ENCODE peak calls at places on chromosomes 6 and 20, in seven cellular contexts. W is HepG2, Z is heart right ventricle, V is GM20000, J is left lung, C is nephron progenitor cell, Y is GM23338. H is an unnamed sample.

GRCh38 chr20:47011984-47012383 is 117.3 kb downstream of the EYA2 start:
- DNase-seq in J (no peak), Z (no peak), W (no peak), V (no peak), C (no peak), Y (no peak), H (no peak)

GRCh38 chr6:39926668-39927067 is 7.6 kb downstream of the MOCS1 start:
- DNase-seq in Z (no peak), C (no peak), W (no peak), V (no peak), J (no peak), Y (no peak), H (no peak)

GRCh38 chr6:158047120-158047518 is 65.5 kb downstream of the SYNJ2 start:
- DNase-seq in C (no peak), V (no peak), W (no peak), Y (no peak), J (no peak), Z (no peak), H (no peak)

GRCh38 chr6:147161974-147162495 is 42.2 kb upstream of the STXBP5 start:
- DNase-seq in Y (no peak), W (no peak), V (no peak), C (no peak), J (no peak), Z (no peak), H (no peak)

GRCh38 chr6:135419162-135419561 is 78.4 kb downstream of the AHI1 start:
- DNase-seq in V (no peak), Y (no peak), W (no peak), J (no peak), Z (no peak), C (no peak), H (no peak)

GRCh38 chr6:109349419-109349987 is 32.8 kb downstream of the CD164 start:
- DNase-seq in V (no peak), Z (peak), W (peak), Y (no peak), J (no peak), C (no peak), H (no peak)

GRCh38 chr20:7366189-7366588 is 574.1 kb downstream of the HAO1 start:
- DNase-seq in Y (no peak), C (no peak), W (no peak), V (no peak), Z (no peak), J (no peak), H (no peak)

GRCh38 chr6:40689181-40689580 is 102.0 kb upstream of the LRFN2 start:
- DNase-seq in V (no peak), Y (no peak), C (no peak), Z (no peak), J (no peak), W (no peak), H (no peak)

GRCh38 chr20:44104807-44105517 is 82.0 kb downstream of the JPH2 start:
- DNase-seq in Y (no peak), Z (no peak), J (no peak), W (no peak), C (no peak), V (no peak), H (no peak)

GRCh38 chr6:125815050-125815910 is 24.5 kb downstream of the NCOA7 start:
- DNase-seq in Z (no peak), Y (no peak), J (no peak), W (no peak), V (no peak), C (no peak), H (no peak)

GRCh38 chr6:111282564-111282963 is 195.3 kb downstream of the SLC16A10 start:
- DNase-seq in W (no peak), V (no peak), J (no peak), Y (no peak), C (no peak), Z (no peak), H (no peak)

GRCh38 chr6:169859978-169860703 is 108.7 kb downstream of the ERMARD start:
- DNase-seq in J (peak), V (no peak), Y (no peak), W (no peak), C (no peak), Z (peak), H (no peak)

GRCh38 chr6:8434727-8435092 is 635 bp downstream of the SLC35B3 start:
- DNase-seq in W (no peak), J (no peak), V (no peak), C (no peak), Y (no peak), Z (no peak), H (no peak)

GRCh38 chr6:21075986-21076385 is 517.6 kb upstream of the SOX4 start:
- DNase-seq in Z (no peak), V (no peak), W (no peak), J (no peak), C (no peak), Y (no peak), H (no peak)

GRCh38 chr6:44040786-44041185 is 86.5 kb downstream of the MRPL14 start:
- DNase-seq in Z (no peak), Y (no peak), J (no peak), W (no peak), C (no peak), V (no peak), H (no peak)

GRCh38 chr20:38833154-38833856 is 27.8 kb downstream of the PPP1R16B start:
- DNase-seq in J (no peak), W (no peak), Z (no peak), V (no peak), C (no peak), Y (no peak), H (no peak)

GRCh38 chr6:16625319-16626240 is 135.7 kb downstream of the ATXN1 start:
- DNase-seq in Y (no peak), W (no peak), J (no peak), V (no peak), C (no peak), Z (no peak), H (no peak)

GRCh38 chr20:52798124-52798523 is 174.0 kb upstream of the TSHZ2 start:
- DNase-seq in W (no peak), V (no peak), Y (no peak), Z (no peak), C (no peak), J (no peak), H (no peak)

GRCh38 chr6:43747734-43748133 is 22.3 kb upstream of the VEGFA start:
- DNase-seq in W (no peak), Z (peak), C (no peak), J (no peak), V (no peak), Y (no peak), H (no peak)

GRCh38 chr20:25280051-25280573 is 32.2 kb downstream of the PYGB start:
- DNase-seq in Z (peak), Y (no peak), C (no peak), W (no peak), V (no peak), J (peak), H (no peak)

GRCh38 chr20:23255658-23256385 is 94.8 kb upstream of the NXT1 start:
- DNase-seq in C (no peak), Z (no peak), V (no peak), W (no peak), Y (no peak), J (no peak), H (no peak)

GRCh38 chr20:11769825-11770224 is 147.9 kb upstream of the BTBD3 start:
- DNase-seq in J (no peak), W (no peak), Z (no peak), V (no peak), C (no peak), Y (no peak), H (no peak)

GRCh38 chr6:168678177-168678576 is 237.2 kb downstream of the SMOC2 start:
- DNase-seq in W (no peak), Y (no peak), C (no peak), V (no peak), J (no peak), Z (no peak), H (no peak)

GRCh38 chr6:169041078-169041477 is 212.6 kb downstream of the THBS2 start:
- DNase-seq in J (no peak), C (no peak), V (no peak), Y (no peak), W (no peak), Z (no peak), H (no peak)

GRCh38 chr6:46894429-46894828 is 27.3 kb downstream of the ADGRF5 start:
- DNase-seq in Z (no peak), J (no peak), W (no peak), Y (no peak), V (no peak), C (no peak), H (no peak)

GRCh38 chr6:49025273-49026240 is 437.5 kb downstream of the MMUT start:
- DNase-seq in W (no peak), J (no peak), Z (no peak), V (no peak), Y (no peak), C (no peak), H (no peak)

GRCh38 chr6:4169028-4169789 is 33.8 kb upstream of the ECI2 start:
- DNase-seq in Y (peak), Z (no peak), V (no peak), J (no peak), C (no peak), W (no peak), H (no peak)

DNA sequence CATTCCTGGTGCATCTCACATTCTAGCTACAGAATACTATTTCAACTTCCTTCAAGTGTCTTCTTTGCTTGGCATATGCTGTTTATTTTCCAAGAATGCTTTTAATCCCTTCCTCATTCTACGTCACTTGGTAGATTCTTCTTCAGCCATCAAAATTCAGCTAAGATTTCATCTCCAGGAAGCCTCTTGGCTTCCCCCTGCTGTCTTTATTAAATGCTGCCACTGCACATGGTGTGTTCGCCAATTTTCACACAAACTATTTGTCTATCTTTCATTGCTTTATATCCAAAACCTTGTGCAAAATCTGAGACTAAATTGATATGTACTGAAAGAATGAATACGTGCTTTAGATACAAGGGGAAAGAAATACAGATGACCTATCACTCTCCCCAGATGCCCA is 253.0 kb downstream of the RFPL4B start:
- DNase-seq in V (no peak), J (no peak), Z (no peak), Y (no peak), C (no peak), W (no peak), H (no peak)
- TF ChIP-seq CTCF in V (no peak), J (no peak), Z (no peak), Y (peak), C (no peak), W (no peak), H (no peak)

DNA sequence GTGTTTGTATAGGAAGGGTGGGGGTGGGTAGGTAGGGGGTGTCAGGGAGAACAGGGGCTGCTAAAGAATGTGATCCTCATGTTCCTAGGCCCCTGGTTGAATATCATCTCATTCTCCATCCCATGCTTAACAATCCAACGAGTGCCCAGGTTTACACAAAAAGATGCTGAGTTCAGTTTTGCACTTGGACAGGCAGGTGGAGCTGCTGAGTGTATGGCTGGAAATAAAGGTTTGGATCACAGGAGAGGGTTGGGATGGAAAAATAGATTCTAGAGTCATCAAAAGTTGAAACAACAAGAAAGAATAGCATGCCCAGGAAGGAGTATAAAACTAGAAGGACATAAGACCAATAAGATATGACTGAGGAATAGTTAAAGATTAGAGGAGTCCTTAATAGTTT is 14.2 kb downstream of the CHD6 start:
- DNase-seq in J (no peak), Z (no peak), C (no peak), W (no peak), V (no peak), Y (no peak), H (no peak)
- TF ChIP-seq CTCF in J (no peak), Z (no peak), C (no peak), W (peak), V (no peak), Y (peak), H (no peak)

DNA sequence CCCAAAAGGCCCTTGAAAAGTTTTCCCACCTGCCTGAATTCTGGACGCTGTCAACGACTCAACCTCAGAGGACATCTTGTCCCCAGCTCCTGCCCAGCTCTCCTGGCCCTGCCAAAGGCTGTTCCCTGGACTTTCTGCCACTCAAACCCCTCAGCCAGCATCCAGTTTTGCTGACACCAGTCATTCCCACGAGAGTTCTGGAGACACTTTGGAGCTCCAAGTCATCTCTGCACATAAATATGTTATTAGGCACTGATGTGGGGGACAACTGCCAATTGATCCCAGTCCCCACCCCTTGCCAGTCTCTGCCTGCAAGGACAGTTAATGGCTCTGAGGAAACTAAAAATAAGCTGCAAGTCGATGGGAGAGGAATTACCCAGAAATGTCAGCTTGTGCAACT is 38.9 kb upstream of the KCNB1 start:
- DNase-seq in C (no peak), J (no peak), Y (no peak), Z (no peak), V (no peak), W (no peak), H (no peak)
- TF ChIP-seq CTCF in C (no peak), J (no peak), Y (no peak), Z (no peak), V (no peak), W (no peak), H (no peak)

GRCh38 chr6:145043926-145044500 is 691.3 kb downstream of the EPM2A start:
- DNase-seq in C (no peak), W (no peak), Y (no peak), J (no peak), V (no peak), Z (no peak), H (no peak)

GRCh38 chr6:145044606-145045275 is 690.6 kb downstream of the EPM2A start:
- DNase-seq in J (no peak), C (no peak), Z (no peak), W (no peak), V (no peak), Y (no peak), H (no peak)

GRCh38 chr6:145036848-145037567 is 698.3 kb downstream of the EPM2A start:
- DNase-seq in C (no peak), J (no peak), Z (no peak), Y (no peak), W (no peak), V (no peak), H (no peak)

GRCh38 chr6:145042559-145042958 is 692.8 kb downstream of the EPM2A start:
- DNase-seq in W (peak), V (no peak), Y (peak), C (no peak), J (no peak), Z (no peak), H (no peak)
- TF ChIP-seq CTCF in W (peak), V (no peak), Y (peak), C (no peak), J (no peak), Z (no peak), H (no peak)

DNA sequence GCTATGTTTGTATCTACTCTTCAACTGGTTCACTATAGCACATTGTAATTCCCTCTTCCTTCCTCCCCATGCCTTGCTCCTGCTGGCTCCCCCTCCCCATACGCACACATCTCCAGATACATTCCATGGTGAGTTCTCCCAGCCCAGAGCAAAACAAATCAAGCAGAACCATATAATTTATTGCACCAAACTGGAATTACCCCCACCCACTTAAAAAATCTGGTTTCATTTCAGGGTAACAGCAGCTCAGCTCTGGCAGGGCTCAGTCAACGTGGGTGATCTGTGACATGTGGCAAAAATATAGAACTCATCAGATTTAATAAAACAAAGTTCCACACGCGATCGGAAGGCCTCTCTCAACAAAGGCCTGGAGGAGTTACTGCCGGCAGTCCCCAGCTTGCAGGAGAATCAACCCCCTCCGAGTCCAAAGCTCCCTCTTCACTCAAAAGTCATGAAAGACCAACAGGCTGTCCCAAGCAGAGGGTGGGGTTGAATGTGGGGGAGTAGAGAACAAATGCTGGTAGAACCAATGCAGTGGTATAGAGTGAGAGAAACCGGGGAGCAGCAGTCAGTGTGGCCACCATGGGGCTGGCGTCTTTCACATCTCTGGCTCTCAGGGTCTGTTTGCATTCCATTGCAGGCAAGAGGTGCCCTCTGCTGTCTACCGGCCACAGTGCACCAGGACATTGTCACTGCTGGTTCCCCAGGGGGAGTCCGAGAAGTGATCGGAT is 323.3 kb upstream of the NT5E start:
- DNase-seq in W (peak), Y (peak), J (no peak), C (peak), Z (no peak), V (peak), H (no peak)
- TF ChIP-seq CTCF in W (peak), Y (peak), J (peak), C (peak), Z (peak), V (no peak), H (no peak)

GRCh38 chr6:159473435-159473834 is 219.6 kb downstream of the SOD2 start:
- DNase-seq in Y (no peak), Z (no peak), W (no peak), C (no peak), J (no peak), V (no peak), H (no peak)
- TF ChIP-seq CTCF in Y (no peak), Z (no peak), W (no peak), C (no peak), J (no peak), V (no peak), H (no peak)

GRCh38 chr20:49812463-49813304 is at the start of gene SLC9A8:
- DNase-seq in C (peak), Y (peak), J (peak), V (peak), Z (peak), W (peak), H (peak)
- TF ChIP-seq CTCF in C (peak), Y (no peak), J (peak), V (no peak), Z (peak), W (peak), H (peak)

GRCh38 chr6:124393536-124393935 is 568.7 kb upstream of the RNF217 start:
- DNase-seq in W (no peak), V (no peak), C (no peak), Y (no peak), Z (no peak), J (no peak), H (no peak)

DNA sequence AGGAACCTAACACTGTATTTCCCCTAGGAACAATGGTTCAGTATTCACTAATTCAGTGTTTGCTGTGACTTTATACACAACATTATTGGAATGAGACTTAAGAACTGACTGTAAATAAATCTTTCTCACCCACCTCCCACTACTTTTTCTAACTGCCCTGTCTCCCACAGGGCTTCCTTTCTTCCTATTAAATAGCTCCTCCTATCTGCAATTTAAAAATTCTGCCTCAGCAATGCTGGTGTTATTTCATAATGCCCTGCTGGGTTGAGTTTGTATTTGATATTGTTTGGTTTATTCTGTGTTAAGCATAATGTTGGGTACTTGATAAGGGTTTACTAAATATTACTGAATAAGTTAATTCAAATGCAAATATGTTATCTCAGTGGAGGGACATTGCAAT is 573.1 kb upstream of the RNF217 start:
- DNase-seq in W (no peak), Y (peak), Z (no peak), V (no peak), J (no peak), C (no peak), H (no peak)
- TF ChIP-seq CTCF in W (no peak), Y (peak), Z (no peak), V (no peak), J (no peak), C (no peak), H (no peak)

H was measured in CD4-positive, alpha-beta T cell.